ENCODE peak calls at places on chromosome 7, in eight cellular contexts. One of them, this sample, is unnamed.

GRCh38 chr7:78279035-78279434 is 480.5 kb downstream of the PHTF2 start:
- DNase-seq in HCT116: no peak
- DNase-seq in GM12878: no peak
- DNase-seq in H1: no peak
- DNase-seq in endothelial cell of umbilical vein: peak; percentile 81
- DNase-seq in K562: no peak
- DNase-seq in SK-N-SH: no peak
- DNase-seq in HepG2: no peak
- DNase-seq in this sample: no peak

GRCh38 chr7:36726806-36727503 is 2.7 kb upstream of the AOAH start:
- DNase-seq in K562: no peak
- DNase-seq in GM12878: no peak
- DNase-seq in HCT116: no peak
- DNase-seq in SK-N-SH: no peak
- DNase-seq in endothelial cell of umbilical vein: no peak
- DNase-seq in H1: no peak
- DNase-seq in HepG2: no peak
- DNase-seq in this sample: no peak

GRCh38 chr7:134767567-134768168 is 11.8 kb upstream of the CALD1 start:
- DNase-seq in K562: no peak
- DNase-seq in GM12878: peak; percentile 4
- DNase-seq in H1: no peak
- DNase-seq in HCT116: no peak
- DNase-seq in endothelial cell of umbilical vein: no peak
- DNase-seq in HepG2: no peak
- DNase-seq in SK-N-SH: no peak
- DNase-seq in this sample: no peak

GRCh38 chr7:50153141-50153540 is 60.1 kb upstream of the ZPBP start:
- DNase-seq in HepG2: no peak
- DNase-seq in H1: no peak
- DNase-seq in GM12878: no peak
- DNase-seq in K562: no peak
- DNase-seq in endothelial cell of umbilical vein: no peak
- DNase-seq in HCT116: no peak
- DNase-seq in SK-N-SH: no peak
- DNase-seq in this sample: no peak

GRCh38 chr7:131493559-131493958 is 62.9 kb downstream of the PODXL start:
- DNase-seq in K562: no peak
- DNase-seq in GM12878: no peak
- DNase-seq in endothelial cell of umbilical vein: no peak
- DNase-seq in SK-N-SH: no peak
- DNase-seq in HCT116: no peak
- DNase-seq in H1: no peak
- DNase-seq in HepG2: no peak
- DNase-seq in this sample: no peak

GRCh38 chr7:107693396-107693795 is 32.8 kb downstream of the SLC26A4 start:
- DNase-seq in HepG2: no peak
- DNase-seq in HCT116: no peak
- DNase-seq in endothelial cell of umbilical vein: peak; percentile 40
- DNase-seq in GM12878: no peak
- DNase-seq in K562: no peak
- DNase-seq in H1: no peak
- DNase-seq in SK-N-SH: no peak
- DNase-seq in this sample: no peak

GRCh38 chr7:106346678-106347217 is 62.0 kb upstream of the NAMPT start:
- DNase-seq in H1: no peak
- DNase-seq in HepG2: no peak
- DNase-seq in SK-N-SH: no peak
- DNase-seq in K562: no peak
- DNase-seq in GM12878: peak; percentile 92
- DNase-seq in HCT116: peak; percentile 96
- DNase-seq in endothelial cell of umbilical vein: peak; percentile 7
- DNase-seq in this sample: peak; percentile 50

GRCh38 chr7:70669859-70670258 is 462.1 kb upstream of the GALNT17 start:
- DNase-seq in H1: no peak
- DNase-seq in GM12878: no peak
- DNase-seq in SK-N-SH: no peak
- DNase-seq in HepG2: no peak
- DNase-seq in K562: no peak
- DNase-seq in HCT116: no peak
- DNase-seq in endothelial cell of umbilical vein: no peak
- DNase-seq in this sample: no peak

GRCh38 chr7:105429746-105430612 is 41.3 kb upstream of the SRPK2 start:
- DNase-seq in HepG2: peak; percentile 50
- DNase-seq in K562: no peak
- DNase-seq in HCT116: peak; percentile 34
- DNase-seq in GM12878: no peak
- DNase-seq in SK-N-SH: peak; percentile 55
- DNase-seq in H1: no peak
- DNase-seq in endothelial cell of umbilical vein: peak; percentile 83
- DNase-seq in this sample: peak; percentile 90

GRCh38 chr7:100162874-100163533 is 4.5 kb upstream of the TRAPPC14 start:
- DNase-seq in endothelial cell of umbilical vein: no peak
- DNase-seq in HepG2: no peak
- DNase-seq in SK-N-SH: peak; percentile 23
- DNase-seq in HCT116: no peak
- DNase-seq in K562: peak; percentile 34
- DNase-seq in H1: no peak
- DNase-seq in GM12878: no peak
- DNase-seq in this sample: no peak

GRCh38 chr7:112538859-112539258 is 58.1 kb downstream of the LSMEM1 start:
- DNase-seq in HCT116: no peak
- DNase-seq in GM12878: no peak
- DNase-seq in K562: no peak
- DNase-seq in endothelial cell of umbilical vein: no peak
- DNase-seq in H1: no peak
- DNase-seq in HepG2: no peak
- DNase-seq in SK-N-SH: no peak
- DNase-seq in this sample: no peak

GRCh38 chr7:81638216-81638615 is 131.6 kb downstream of the HGF start:
- DNase-seq in GM12878: no peak
- DNase-seq in HCT116: no peak
- DNase-seq in SK-N-SH: no peak
- DNase-seq in HepG2: peak; percentile 29
- DNase-seq in H1: no peak
- DNase-seq in K562: no peak
- DNase-seq in endothelial cell of umbilical vein: peak; percentile 24
- DNase-seq in this sample: peak; percentile 87

GRCh38 chr7:522071-522937 is 2.7 kb upstream of the PDGFA start:
- DNase-seq in HepG2: no peak
- DNase-seq in endothelial cell of umbilical vein: peak; percentile 52
- DNase-seq in HCT116: no peak
- DNase-seq in H1: no peak
- DNase-seq in SK-N-SH: no peak
- DNase-seq in K562: peak; percentile 70
- DNase-seq in GM12878: peak; percentile 31
- DNase-seq in this sample: no peak

GRCh38 chr7:130380121-130380860 is at the start of gene CPA1:
- DNase-seq in K562: no peak
- DNase-seq in GM12878: no peak
- DNase-seq in H1: no peak
- DNase-seq in HCT116: no peak
- DNase-seq in HepG2: no peak
- DNase-seq in endothelial cell of umbilical vein: no peak
- DNase-seq in SK-N-SH: peak; percentile 83
- DNase-seq in this sample: no peak

GRCh38 chr7:90225181-90225580 is 13.6 kb downstream of the STEAP2 start:
- DNase-seq in GM12878: no peak
- DNase-seq in H1: no peak
- DNase-seq in SK-N-SH: no peak
- DNase-seq in HepG2: no peak
- DNase-seq in K562: no peak
- DNase-seq in HCT116: no peak
- DNase-seq in endothelial cell of umbilical vein: no peak
- DNase-seq in this sample: no peak

GRCh38 chr7:140704205-140704604 is 7.7 kb downstream of the NDUFB2 start:
- DNase-seq in H1: peak; percentile 8
- DNase-seq in GM12878: no peak
- DNase-seq in SK-N-SH: no peak
- DNase-seq in HepG2: no peak
- DNase-seq in HCT116: no peak
- DNase-seq in K562: no peak
- DNase-seq in endothelial cell of umbilical vein: no peak
- DNase-seq in this sample: no peak
- H3K9ac ChIP-seq in H1: no peak overlapping the region
- H3K9ac ChIP-seq in GM12878: no peak overlapping the region
- H3K9ac ChIP-seq in SK-N-SH: no peak overlapping the region
- H3K9ac ChIP-seq in HepG2: no peak overlapping the region
- H3K9ac ChIP-seq in HCT116: no peak overlapping the region
- H3K9ac ChIP-seq in K562: no peak overlapping the region
- H3K9ac ChIP-seq in endothelial cell of umbilical vein: no peak overlapping the region
- H3K9ac ChIP-seq in this sample: no peak overlapping the region

GRCh38 chr7:102146989-102147388 is 139.7 kb upstream of the SH2B2 start:
- DNase-seq in K562: no peak
- DNase-seq in HCT116: no peak
- DNase-seq in endothelial cell of umbilical vein: no peak
- DNase-seq in HepG2: no peak
- DNase-seq in SK-N-SH: no peak
- DNase-seq in GM12878: no peak
- DNase-seq in H1: no peak
- DNase-seq in this sample: no peak

GRCh38 chr7:102146122-102146521 is 140.5 kb upstream of the SH2B2 start:
- DNase-seq in H1: no peak
- DNase-seq in SK-N-SH: no peak
- DNase-seq in GM12878: no peak
- DNase-seq in HCT116: no peak
- DNase-seq in K562: no peak
- DNase-seq in HepG2: no peak
- DNase-seq in endothelial cell of umbilical vein: no peak
- DNase-seq in this sample: no peak

GRCh38 chr7:102148799-102149198 is 137.9 kb upstream of the SH2B2 start:
- DNase-seq in K562: no peak
- DNase-seq in endothelial cell of umbilical vein: no peak
- DNase-seq in H1: no peak
- DNase-seq in HepG2: no peak
- DNase-seq in SK-N-SH: no peak
- DNase-seq in GM12878: no peak
- DNase-seq in HCT116: no peak
- DNase-seq in this sample: no peak

GRCh38 chr7:102150266-102150665 is 136.4 kb upstream of the SH2B2 start:
- DNase-seq in HepG2: no peak
- DNase-seq in endothelial cell of umbilical vein: no peak
- DNase-seq in HCT116: no peak
- DNase-seq in K562: no peak
- DNase-seq in SK-N-SH: no peak
- DNase-seq in GM12878: no peak
- DNase-seq in H1: no peak
- DNase-seq in this sample: no peak

DNA sequence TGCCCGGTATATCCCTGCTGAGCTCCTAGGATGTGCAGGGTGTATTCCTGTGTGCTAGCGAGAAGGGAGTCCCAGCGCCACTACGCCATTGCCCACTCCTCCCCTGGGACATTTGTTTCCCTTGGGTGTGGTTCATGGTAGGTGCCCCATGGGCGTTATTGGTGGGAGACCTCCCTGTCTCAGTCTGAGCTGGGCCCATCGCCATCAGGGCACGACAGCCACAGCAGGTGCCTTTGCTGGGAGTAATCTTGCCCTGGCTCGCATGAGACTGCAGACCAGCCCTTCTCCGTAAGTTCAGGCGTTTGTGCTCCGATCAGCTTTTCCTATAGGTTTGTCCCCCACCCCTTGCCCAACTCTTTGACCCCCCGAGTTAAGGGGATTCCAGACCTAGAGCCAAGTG is 137.3 kb upstream of the SH2B2 start:
- DNase-seq in endothelial cell of umbilical vein: no peak
- DNase-seq in HepG2: no peak
- DNase-seq in K562: no peak
- DNase-seq in SK-N-SH: no peak
- DNase-seq in HCT116: no peak
- DNase-seq in H1: no peak
- DNase-seq in GM12878: no peak
- DNase-seq in this sample: no peak
- TF ChIP-seq POLR2AphosphoS5 in endothelial cell of umbilical vein: no peak
- TF ChIP-seq POLR2AphosphoS5 in HepG2: no peak
- TF ChIP-seq POLR2AphosphoS5 in K562: no peak
- TF ChIP-seq POLR2AphosphoS5 in SK-N-SH: no peak
- TF ChIP-seq POLR2AphosphoS5 in HCT116: no peak
- TF ChIP-seq POLR2AphosphoS5 in H1: no peak
- TF ChIP-seq POLR2AphosphoS5 in GM12878: no peak
- TF ChIP-seq POLR2AphosphoS5 in this sample: no peak

GRCh38 chr7:158292948-158293347 is 294.7 kb downstream of the PTPRN2 start:
- DNase-seq in HepG2: no peak
- DNase-seq in H1: no peak
- DNase-seq in endothelial cell of umbilical vein: no peak
- DNase-seq in HCT116: no peak
- DNase-seq in GM12878: no peak
- DNase-seq in SK-N-SH: no peak
- DNase-seq in K562: no peak
- DNase-seq in this sample: no peak
- H3K9me3 ChIP-seq in HepG2: peaks cover 16% of the 10 kb centered on the region
- H3K9me3 ChIP-seq in H1: peaks cover 28% of the 10 kb centered on the region
- H3K9me3 ChIP-seq in endothelial cell of umbilical vein: peaks cover 3% of the 10 kb centered on the region
- H3K9me3 ChIP-seq in HCT116: no peaks in the 10 kb centered on the region
- H3K9me3 ChIP-seq in GM12878: no peaks in the 10 kb centered on the region
- H3K9me3 ChIP-seq in SK-N-SH: peaks cover 11% of the 10 kb centered on the region
- H3K9me3 ChIP-seq in K562: no peaks in the 10 kb centered on the region
- H3K9me3 ChIP-seq in this sample: no peaks in the 10 kb centered on the region

GRCh38 chr7:26483843-26484242 is 192.2 kb downstream of the SNX10 start:
- DNase-seq in HepG2: no peak
- DNase-seq in HCT116: no peak
- DNase-seq in K562: no peak
- DNase-seq in endothelial cell of umbilical vein: no peak
- DNase-seq in GM12878: no peak
- DNase-seq in H1: no peak
- DNase-seq in SK-N-SH: no peak
- DNase-seq in this sample: no peak

GRCh38 chr7:26477381-26477780 is 185.7 kb downstream of the SNX10 start:
- DNase-seq in GM12878: no peak
- DNase-seq in endothelial cell of umbilical vein: no peak
- DNase-seq in H1: no peak
- DNase-seq in K562: no peak
- DNase-seq in HCT116: no peak
- DNase-seq in SK-N-SH: no peak
- DNase-seq in HepG2: no peak
- DNase-seq in this sample: no peak

GRCh38 chr7:26476271-26476670 is 184.6 kb downstream of the SNX10 start:
- DNase-seq in endothelial cell of umbilical vein: no peak
- DNase-seq in SK-N-SH: no peak
- DNase-seq in HCT116: no peak
- DNase-seq in HepG2: no peak
- DNase-seq in H1: no peak
- DNase-seq in GM12878: no peak
- DNase-seq in K562: no peak
- DNase-seq in this sample: no peak

GRCh38 chr7:26485421-26486019 is 193.9 kb downstream of the SNX10 start:
- DNase-seq in endothelial cell of umbilical vein: peak; percentile 86
- DNase-seq in K562: no peak
- DNase-seq in HCT116: no peak
- DNase-seq in H1: no peak
- DNase-seq in SK-N-SH: peak; percentile 43
- DNase-seq in GM12878: no peak
- DNase-seq in HepG2: no peak
- DNase-seq in this sample: no peak

DNA sequence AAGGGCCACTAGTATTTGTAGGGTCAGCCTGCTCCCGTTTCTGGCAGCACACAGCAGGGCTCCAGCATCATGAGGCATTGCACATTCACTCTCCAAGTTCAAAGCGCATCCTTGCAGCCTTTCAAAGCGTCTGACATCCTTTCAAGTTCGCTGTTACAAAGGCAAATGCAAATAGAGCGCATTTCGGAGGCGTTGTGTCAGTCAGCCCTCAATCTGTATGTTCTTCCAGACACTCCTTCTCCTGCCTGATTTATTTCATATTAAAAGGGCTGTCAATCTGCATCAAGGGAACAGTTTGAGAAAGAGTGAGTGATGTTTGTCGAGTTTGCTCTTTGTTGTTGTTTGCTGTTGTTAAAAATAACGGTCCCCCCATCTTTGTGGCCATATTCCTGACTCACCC is 188.5 kb downstream of the SNX10 start:
- DNase-seq in SK-N-SH: no peak
- DNase-seq in endothelial cell of umbilical vein: no peak
- DNase-seq in GM12878: no peak
- DNase-seq in H1: no peak
- DNase-seq in HepG2: no peak
- DNase-seq in K562: no peak
- DNase-seq in HCT116: no peak
- DNase-seq in this sample: no peak
- H3K9ac ChIP-seq in SK-N-SH: no peak overlapping the region
- H3K9ac ChIP-seq in endothelial cell of umbilical vein: no peak overlapping the region
- H3K9ac ChIP-seq in GM12878: no peak overlapping the region
- H3K9ac ChIP-seq in H1: no peak overlapping the region
- H3K9ac ChIP-seq in HepG2: no peak overlapping the region
- H3K9ac ChIP-seq in K562: no peak overlapping the region
- H3K9ac ChIP-seq in HCT116: no peak overlapping the region
- H3K9ac ChIP-seq in this sample: no peak overlapping the region